ENCODE peak calls at places on chromosomes 16 and 17, in five cellular contexts. F, R, X, V and N are unnamed samples.

GRCh38 chr16:46920402-46921068 is 36.4 kb downstream of the GPT2 start:
- DNase-seq in F (no peak), R (no peak), X (peak), V (no peak), N (no peak)

GRCh38 chr16:46658925-46659324 is 30.1 kb downstream of the VPS35 start:
- DNase-seq in F (no peak), R (no peak), V (no peak), X (no peak), N (peak)

GRCh38 chr17:71548540-71549190 is 572.2 kb upstream of the SOX9 start:
- DNase-seq in V (no peak), F (peak), X (no peak), R (peak), N (no peak)

GRCh38 chr16:21654881-21655280 is 2.5 kb upstream of the IGSF6 start:
- DNase-seq in X (no peak), V (no peak), R (no peak), F (no peak), N (no peak)

GRCh38 chr17:33987162-33987561 is 267.9 kb upstream of the CCL2 start:
- DNase-seq in X (no peak), V (no peak), R (no peak), F (no peak), N (no peak)

GRCh38 chr16:18792836-18793433 is 2.8 kb upstream of the RPS15A start:
- DNase-seq in R (no peak), F (peak), V (no peak), X (no peak), N (no peak)

GRCh38 chr17:72302735-72303134 is 181.9 kb downstream of the SOX9 start:
- DNase-seq in F (no peak), X (no peak), R (no peak), V (no peak), N (no peak)

GRCh38 chr17:64775701-64776570 is 113.8 kb upstream of the SMURF2 start:
- DNase-seq in R (no peak), V (no peak), F (no peak), X (peak), N (no peak)

GRCh38 chr17:31048780-31049179 is 46.0 kb upstream of the NF1 start:
- DNase-seq in X (no peak), V (no peak), R (no peak), F (no peak), N (no peak)

GRCh38 chr17:57342141-57342540 is 85.8 kb downstream of the MSI2 start:
- DNase-seq in F (no peak), R (no peak), X (no peak), V (no peak), N (no peak)

GRCh38 chr17:78664476-78665384 is 87.5 kb upstream of the DNAH17 start:
- DNase-seq in X (peak), R (no peak), V (no peak), F (no peak), N (no peak)

GRCh38 chr17:80827646-80828643 is 163.7 kb upstream of the CHMP6 start:
- DNase-seq in V (no peak), F (no peak), X (no peak), R (peak), N (no peak)

GRCh38 chr17:79833744-79834574 is 5.3 kb downstream of the CBX4 start:
- DNase-seq in F (no peak), R (no peak), V (no peak), X (no peak), N (no peak)